ENCODE peak calls at places on chromosome 9, in eight cellular contexts. C is HepG2, I is K562, N is tibial nerve, G is A549, S is stomach, L is suprapubic skin, X is SK-N-SH. Z is an unnamed sample.

GRCh38 chr9:3992924-3993323 is 306.9 kb downstream of the GLIS3 start:
- DNase-seq in X (no peak), G (no peak), C (no peak), I (no peak), L (no peak), S (no peak), N (no peak), Z (no peak)

GRCh38 chr9:15711531-15712295 is 158.9 kb downstream of the CCDC171 start:
- DNase-seq in G (no peak), N (no peak), L (no peak), C (no peak), S (no peak), X (no peak), I (no peak), Z (no peak)

GRCh38 chr9:68631811-68632210 is 73.2 kb upstream of the PIP5K1B start:
- DNase-seq in G (no peak), N (no peak), C (no peak), I (no peak), L (no peak), S (no peak), X (no peak), Z (no peak)

GRCh38 chr9:29437515-29437914 is 1864.2 kb upstream of the C9orf72 start:
- DNase-seq in L (no peak), C (no peak), G (no peak), S (no peak), X (no peak), I (no peak), N (no peak), Z (no peak)

GRCh38 chr9:98501776-98502175 is 207.0 kb downstream of the GABBR2 start:
- DNase-seq in I (no peak), N (no peak), C (no peak), L (no peak), S (no peak), G (no peak), X (no peak), Z (no peak)

GRCh38 chr9:129317179-129318011 is 139.3 kb upstream of the IER5L start:
- DNase-seq in S (no peak), N (peak; percentile 26), X (peak; percentile 63), I (peak; percentile 39), C (peak; percentile 69), G (peak; percentile 62), L (no peak), Z (peak; percentile 61)

GRCh38 chr9:99181206-99181605 is 40.5 kb downstream of the ALG2 start:
- DNase-seq in S (no peak), N (no peak), I (no peak), X (no peak), G (no peak), C (no peak), L (no peak), Z (no peak)

GRCh38 chr9:127837346-127837745 is 17.1 kb downstream of the ENG start:
- DNase-seq in I (no peak), N (no peak), X (no peak), G (no peak), L (peak; percentile 67), C (no peak), S (no peak), Z (no peak)

GRCh38 chr9:37678789-37679273 is 28.1 kb downstream of the FRMPD1 start:
- DNase-seq in S (no peak), C (peak; percentile 6), I (peak; percentile 76), X (no peak), L (no peak), N (no peak), G (peak; percentile 17), Z (no peak)

GRCh38 chr9:13675638-13676000 is 396.1 kb upstream of the MPDZ start:
- DNase-seq in L (no peak), S (no peak), G (no peak), C (no peak), N (no peak), I (no peak), X (no peak), Z (no peak)

GRCh38 chr9:84862786-84863185 is 193.3 kb downstream of the NTRK2 start:
- DNase-seq in S (no peak), X (no peak), L (no peak), G (peak; percentile 12), N (no peak), C (no peak), I (no peak), Z (peak; percentile 74)

GRCh38 chr9:93441181-93441580 is 10.3 kb upstream of the FAM120A start:
- DNase-seq in I (no peak), C (no peak), S (no peak), X (no peak), N (no peak), G (no peak), L (no peak), Z (no peak)

GRCh38 chr9:96604005-96604320 is 15.7 kb downstream of the CDC14B start:
- DNase-seq in C (no peak), S (no peak), G (no peak), I (no peak), N (no peak), X (no peak), L (no peak), Z (no peak)

GRCh38 chr9:114588671-114589526 is 1.3 kb downstream of the ATP6V1G1 start:
- DNase-seq in I (no peak), C (no peak), G (no peak), S (no peak), N (no peak), L (no peak), X (no peak), Z (no peak)

GRCh38 chr9:114591206-114591853 is 3.8 kb downstream of the ATP6V1G1 start:
- DNase-seq in N (no peak), L (no peak), C (peak; percentile 85), S (no peak), I (no peak), X (no peak), G (no peak), Z (no peak)

GRCh38 chr9:114594136-114594535 is 6.6 kb downstream of the ATP6V1G1 start:
- DNase-seq in L (no peak), N (no peak), G (no peak), C (no peak), I (no peak), X (no peak), S (no peak), Z (no peak)

GRCh38 chr9:114590328-114590727 is 2.8 kb downstream of the ATP6V1G1 start:
- DNase-seq in I (no peak), G (no peak), S (no peak), X (no peak), N (no peak), C (no peak), L (no peak), Z (no peak)

DNA sequence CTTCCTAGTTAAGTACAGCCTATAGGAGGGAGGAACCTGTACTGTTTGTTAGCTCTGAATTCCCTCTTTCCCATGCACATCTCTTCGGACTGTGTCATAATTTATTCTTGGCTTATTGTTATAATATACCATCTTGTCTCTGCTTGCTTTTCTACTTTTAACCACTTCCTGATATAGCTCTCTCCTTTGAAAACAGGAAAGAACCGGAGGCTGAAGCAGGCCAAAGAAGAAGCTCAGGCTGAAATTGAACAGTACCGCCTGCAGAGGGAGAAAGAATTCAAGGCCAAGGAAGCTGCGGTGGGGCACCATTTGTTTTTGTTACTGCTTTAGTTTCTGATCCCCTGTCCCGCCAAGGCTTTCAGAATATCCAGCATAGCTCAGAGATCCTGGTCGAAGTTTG is 4.8 kb downstream of the ATP6V1G1 start:
- DNase-seq in G (no peak), S (no peak), L (no peak), C (no peak), I (no peak), X (no peak), N (no peak), Z (peak; percentile 28)
- H3K4me3 ChIP-seq in G (no peak overlapping the region), S (peak overlapping the region; percentile 10), L (peak overlapping the region; percentile 7), C (no peak overlapping the region), I (no peak overlapping the region), X (no peak overlapping the region), N (no peak overlapping the region), Z (no peak overlapping the region)

DNA sequence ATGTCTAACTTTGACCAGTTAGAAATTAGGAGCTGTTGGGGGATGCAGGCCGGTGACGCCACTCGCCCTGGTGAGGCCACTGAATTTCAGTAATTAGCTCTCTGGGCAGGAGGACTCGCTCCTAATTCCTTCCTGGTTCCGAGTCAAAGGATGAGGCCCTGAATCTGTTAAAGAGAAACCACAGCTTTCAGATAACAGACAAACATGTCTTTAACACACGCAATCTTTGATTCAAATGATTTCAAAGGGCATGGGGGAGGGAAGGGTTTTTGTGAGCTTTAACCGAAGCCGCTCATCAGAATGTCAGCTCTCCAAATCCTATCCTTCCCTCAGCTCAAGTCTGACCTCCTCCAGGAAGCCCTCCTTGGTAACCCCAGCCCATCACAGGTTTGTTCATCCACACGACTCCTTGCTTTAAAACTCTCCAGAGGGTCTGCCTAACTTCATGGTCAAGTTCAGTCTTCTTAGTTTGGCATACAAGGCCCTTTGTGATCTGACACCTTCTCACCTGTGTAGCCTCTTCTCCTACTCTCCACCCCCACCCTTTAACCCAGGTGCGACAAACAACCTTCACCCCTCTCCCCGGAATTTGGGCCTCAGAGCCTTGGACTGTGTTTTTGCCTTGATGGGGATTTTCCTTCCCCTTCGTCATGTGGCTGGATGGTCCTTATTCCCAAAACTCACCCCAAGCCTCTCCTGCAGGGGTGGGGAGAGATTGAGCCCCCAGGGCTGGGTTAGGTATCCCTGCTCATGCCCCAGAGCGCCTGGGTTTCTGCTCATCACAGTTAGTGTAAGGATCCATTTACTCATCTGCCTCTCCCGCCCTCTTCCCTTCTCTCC is 13.6 kb upstream of the PHF19 start:
- DNase-seq in X (no peak), S (no peak), L (no peak), C (no peak), N (no peak), I (peak; percentile 38), G (no peak), Z (no peak)
- TF ChIP-seq EP300 in X (no peak), S (no peak), L (no peak), C (no peak), N (no peak), I (no peak), G (no peak), Z (no peak)

DNA sequence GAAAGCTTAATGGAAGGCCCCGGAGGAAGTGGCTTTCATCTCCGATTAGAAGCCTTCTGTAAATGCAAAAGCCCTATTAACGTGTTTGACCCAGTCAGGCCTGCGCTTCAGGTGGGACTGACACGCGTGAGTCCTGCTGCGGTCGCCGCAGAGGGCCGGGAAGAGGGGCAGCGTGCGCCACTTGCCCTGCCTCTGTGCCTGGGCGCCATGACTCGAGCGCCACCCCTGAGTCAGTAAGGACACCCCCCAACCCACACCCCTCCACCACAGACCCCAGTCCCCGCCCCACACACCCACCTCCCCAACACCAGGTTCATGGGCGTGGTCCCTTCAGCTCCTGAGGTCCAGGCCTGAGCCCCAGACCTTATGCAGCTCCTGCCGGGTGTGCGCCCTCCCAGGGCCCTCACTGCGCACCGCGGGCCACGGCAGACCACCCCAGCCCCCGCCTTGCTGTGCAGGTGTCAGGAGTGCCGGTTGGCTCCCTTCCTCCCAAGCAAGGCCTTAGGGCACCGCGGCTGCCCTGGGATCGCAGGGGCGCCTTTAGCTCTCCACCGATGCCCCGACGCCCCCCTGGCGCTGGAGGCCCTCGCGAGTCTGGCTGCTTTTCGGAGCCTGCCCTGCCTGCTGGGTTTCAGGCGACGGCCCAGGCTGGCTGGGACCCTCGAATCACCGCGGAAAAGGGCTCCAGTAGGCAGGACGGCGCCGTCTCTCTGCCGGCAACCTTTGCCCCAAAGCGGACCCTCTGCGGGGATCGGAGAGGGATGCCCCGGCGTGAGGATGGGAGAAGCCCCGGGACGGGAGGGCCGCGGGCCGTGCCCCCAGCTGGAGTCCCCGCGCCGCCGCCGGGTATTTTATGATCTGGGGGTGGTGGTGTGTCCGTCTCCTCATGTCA is 625 bp upstream of the OLFM1 start:
- DNase-seq in G (no peak), C (no peak), I (no peak), L (no peak), S (no peak), N (no peak), X (no peak), Z (no peak)
- H3K4me3 ChIP-seq in G (peak overlapping the region; percentile 33), C (no peak overlapping the region), I (no peak overlapping the region), L (peak overlapping the region; percentile 50), S (peak overlapping the region; percentile 55), N (peak overlapping the region; percentile 15), X (peak overlapping the region; percentile 52), Z (peak overlapping the region; percentile 49)

GRCh38 chr9:134433101-134433500 is 106.8 kb downstream of the RXRA start:
- DNase-seq in N (no peak), C (no peak), G (no peak), I (no peak), S (peak; percentile 45), L (no peak), X (no peak), Z (no peak)
- TF ChIP-seq EP300 in N (no peak), C (no peak), G (no peak), I (no peak), S (no peak), L (no peak), X (no peak), Z (no peak)